ENCODE peak calls at places on chromosomes 16 and 17, in seven cellular contexts. C is heart left ventricle; R is left ventricle myocardium inferior; S is breast epithelium; T is CD4-positive, alpha-beta memory T cell; X is HepG2; Q is esophagus squamous epithelium. Y is an unnamed sample.

GRCh38 chr16:46757339-46758050 is 9.4 kb upstream of the MYLK3 start:
- DNase-seq in S (no peak), C (peak; percentile 87), T (no peak), Q (no peak), R (peak; percentile 84), X (no peak), Y (no peak)

GRCh38 chr17:59516451-59516850 is 49.0 kb upstream of the DHX40 start:
- DNase-seq in R (no peak), X (no peak), T (no peak), Q (no peak), S (no peak), C (no peak), Y (no peak)

GRCh38 chr17:30513346-30513745 is 36.1 kb downstream of the GOSR1 start:
- DNase-seq in C (no peak), Q (no peak), T (no peak), R (no peak), S (no peak), X (no peak), Y (no peak)

GRCh38 chr16:50613281-50613991 is 65.2 kb downstream of the NKD1 start:
- DNase-seq in T (no peak), Q (no peak), R (no peak), X (no peak), C (peak; percentile 51), S (no peak), Y (no peak)

GRCh38 chr16:68737046-68737729 is at the start of gene CDH1:
- DNase-seq in X (no peak), T (no peak), R (no peak), C (no peak), S (peak; percentile 94), Q (no peak), Y (no peak)

GRCh38 chr16:64428463-64428862 is 693.4 kb downstream of the CDH11 start:
- DNase-seq in Q (no peak), T (no peak), X (no peak), R (no peak), S (no peak), C (no peak), Y (peak; percentile 65)

GRCh38 chr17:80605326-80606066 is 60.9 kb downstream of the RPTOR start:
- DNase-seq in X (peak; percentile 50), R (no peak), Q (no peak), C (no peak), T (peak; percentile 69), S (no peak), Y (no peak)

GRCh38 chr16:84199097-84199496 is 8.1 kb downstream of the ADAD2 start:
- DNase-seq in T (no peak), R (no peak), X (no peak), C (no peak), S (no peak), Q (no peak), Y (no peak)

GRCh38 chr17:67452681-67453554 is 75.8 kb downstream of the PITPNC1 start:
- DNase-seq in Q (no peak), T (peak; percentile 63), X (no peak), S (no peak), R (no peak), C (no peak), Y (no peak)

GRCh38 chr17:63282455-63282854 is 163.7 kb downstream of the CYB561 start:
- DNase-seq in C (no peak), Q (no peak), S (no peak), T (no peak), X (no peak), R (no peak), Y (no peak)

GRCh38 chr17:49727353-49727752 is 19.6 kb upstream of the SLC35B1 start:
- DNase-seq in Q (no peak), S (no peak), T (no peak), C (no peak), X (no peak), R (no peak), Y (peak; percentile 56)

GRCh38 chr17:67440311-67441051 is 63.4 kb downstream of the PITPNC1 start:
- DNase-seq in S (no peak), T (no peak), X (no peak), Q (no peak), C (no peak), R (no peak), Y (no peak)

GRCh38 chr16:1034230-1035065 is 38.1 kb upstream of the SSTR5 start:
- DNase-seq in Q (no peak), X (no peak), C (no peak), T (no peak), R (no peak), S (no peak), Y (no peak)

GRCh38 chr17:76385892-76386786 is 1.7 kb downstream of the SPHK1 start:
- DNase-seq in S (peak; percentile 60), C (peak; percentile 81), T (peak; percentile 83), X (peak; percentile 85), Q (no peak), R (peak; percentile 81), Y (no peak)
- H3K4me3 ChIP-seq in S (peak overlapping the region; percentile 66), C (peak overlapping the region; percentile 67), T (peak overlapping the region; percentile 23), X (peak overlapping the region; percentile 90), Q (peak overlapping the region; percentile 87), R (peak overlapping the region; percentile 75), Y (peak overlapping the region; percentile 71)

GRCh38 chr16:53502331-53503269 is at the start of gene AKTIP:
- DNase-seq in R (peak; percentile 37), X (no peak), T (peak; percentile 51), Q (no peak), C (peak; percentile 51), S (peak; percentile 79), Y (no peak)

GRCh38 chr16:53503270-53503911 is 382 bp upstream of the AKTIP start:
- DNase-seq in Q (peak; percentile 100), R (peak; percentile 100), T (peak; percentile 100), S (peak; percentile 100), X (peak; percentile 100), C (peak; percentile 100), Y (peak; percentile 100)

GRCh38 chr16:53504161-53504663 is 1.2 kb upstream of the AKTIP start:
- DNase-seq in Q (no peak), S (peak; percentile 62), R (peak; percentile 58), C (peak; percentile 67), T (peak; percentile 56), X (no peak), Y (no peak)

GRCh38 chr16:53498984-53499383 is 4.0 kb downstream of the AKTIP start:
- DNase-seq in X (no peak), T (no peak), S (no peak), Q (no peak), R (no peak), C (no peak), Y (no peak)

DNA sequence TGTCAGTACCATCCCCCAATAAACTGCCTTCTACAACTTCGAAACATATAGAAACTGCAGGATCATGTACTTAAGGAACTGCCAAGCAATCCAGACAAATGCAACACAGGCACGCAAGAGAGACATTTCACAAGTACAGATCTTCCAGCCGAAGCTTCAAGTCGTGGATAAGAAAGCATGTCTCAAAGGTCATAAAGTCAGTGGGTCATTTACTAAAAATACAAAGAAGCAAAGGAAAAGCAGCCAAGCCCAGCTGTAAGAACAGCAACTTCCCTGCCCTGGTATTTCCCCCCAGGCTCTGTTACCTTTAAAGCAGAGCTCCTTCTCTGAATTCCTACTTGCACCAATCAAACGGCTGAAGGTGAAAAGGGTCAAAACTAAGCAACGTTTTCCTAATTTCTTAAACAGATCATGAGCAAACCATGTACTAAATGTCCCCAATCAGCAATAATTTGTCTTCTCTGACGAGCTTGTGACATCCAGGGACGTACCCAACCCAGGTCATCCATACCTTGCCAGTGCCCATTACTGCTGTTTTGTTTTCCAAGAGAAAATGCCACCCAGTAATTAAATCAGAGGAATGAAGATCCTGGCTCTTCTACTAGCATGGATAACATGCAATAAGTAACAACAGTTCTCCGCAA is 1.7 kb downstream of the AKTIP start:
- DNase-seq in T (no peak), R (no peak), Q (no peak), C (no peak), S (no peak), X (no peak), Y (no peak)
- H3K4me3 ChIP-seq in T (peak overlapping the region; percentile 39), R (peak overlapping the region; percentile 90), Q (peak overlapping the region; percentile 98), C (peak overlapping the region; percentile 94), S (peak overlapping the region; percentile 86), X (peak overlapping the region; percentile 92), Y (no peak overlapping the region)

GRCh38 chr16:73048292-73049050 is 543 bp upstream of the ZFHX3 start:
- DNase-seq in T (no peak), X (peak; percentile 84), C (peak; percentile 67), Q (no peak), R (peak; percentile 78), S (no peak), Y (no peak)

GRCh38 chr16:73051216-73051615 is 3.3 kb upstream of the ZFHX3 start:
- DNase-seq in R (no peak), C (no peak), T (no peak), S (no peak), X (no peak), Q (no peak), Y (no peak)

GRCh38 chr16:73047536-73048291 is at the start of gene ZFHX3:
- DNase-seq in C (peak; percentile 72), Q (no peak), S (peak; percentile 49), T (peak; percentile 53), X (peak; percentile 76), R (peak; percentile 79), Y (no peak)

GRCh38 chr16:73050115-73051099 is 2.5 kb upstream of the ZFHX3 start:
- DNase-seq in Q (no peak), R (no peak), C (no peak), X (no peak), T (no peak), S (no peak), Y (no peak)

DNA sequence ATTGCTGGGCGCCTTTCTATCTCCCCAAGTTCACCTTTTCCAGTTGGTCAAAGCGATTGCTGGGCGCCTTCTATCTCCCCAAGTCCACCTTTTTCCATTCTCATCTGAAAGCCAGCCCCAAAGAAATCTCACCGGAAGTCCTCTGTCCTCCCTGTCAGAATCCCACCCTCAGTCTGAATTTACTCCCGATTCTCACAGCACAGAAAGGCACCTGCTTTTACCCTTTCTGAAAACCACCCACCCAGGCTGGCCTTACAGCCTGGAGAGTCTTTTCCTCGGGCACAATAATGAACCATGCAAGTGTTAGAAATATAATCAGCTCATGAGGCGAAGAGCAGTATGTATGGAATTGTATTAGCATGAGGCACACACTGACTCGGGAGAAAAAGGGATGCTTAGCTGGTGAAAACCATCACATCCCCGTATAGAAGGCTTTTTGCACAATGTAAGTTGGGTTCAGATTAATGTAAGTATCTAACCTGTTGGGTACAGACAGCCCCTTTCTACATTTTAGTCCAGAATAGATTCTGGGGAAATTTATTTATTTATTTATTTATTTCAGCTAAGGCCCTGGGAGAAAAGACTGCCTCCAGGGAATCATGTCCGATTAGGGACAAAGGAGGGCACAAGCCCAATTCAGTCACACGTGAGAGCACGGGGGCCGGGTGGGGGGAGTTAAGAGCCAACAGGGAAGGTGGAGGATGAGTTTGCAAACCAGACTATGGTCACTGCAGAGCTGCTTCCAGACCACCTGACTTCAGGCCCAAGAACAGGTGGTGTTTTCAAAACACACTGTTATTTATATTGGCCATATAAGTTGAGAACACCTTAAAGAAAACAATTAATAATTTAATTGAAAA is 1.4 kb upstream of the ZFHX3 start:
- DNase-seq in Q (no peak), C (no peak), S (no peak), R (no peak), X (no peak), T (no peak), Y (no peak)
- H3K4me3 ChIP-seq in Q (peak overlapping the region; percentile 91), C (no peak overlapping the region), S (peak overlapping the region; percentile 86), R (peak overlapping the region; percentile 94), X (peak overlapping the region; percentile 93), T (no peak overlapping the region), Y (no peak overlapping the region)

DNA sequence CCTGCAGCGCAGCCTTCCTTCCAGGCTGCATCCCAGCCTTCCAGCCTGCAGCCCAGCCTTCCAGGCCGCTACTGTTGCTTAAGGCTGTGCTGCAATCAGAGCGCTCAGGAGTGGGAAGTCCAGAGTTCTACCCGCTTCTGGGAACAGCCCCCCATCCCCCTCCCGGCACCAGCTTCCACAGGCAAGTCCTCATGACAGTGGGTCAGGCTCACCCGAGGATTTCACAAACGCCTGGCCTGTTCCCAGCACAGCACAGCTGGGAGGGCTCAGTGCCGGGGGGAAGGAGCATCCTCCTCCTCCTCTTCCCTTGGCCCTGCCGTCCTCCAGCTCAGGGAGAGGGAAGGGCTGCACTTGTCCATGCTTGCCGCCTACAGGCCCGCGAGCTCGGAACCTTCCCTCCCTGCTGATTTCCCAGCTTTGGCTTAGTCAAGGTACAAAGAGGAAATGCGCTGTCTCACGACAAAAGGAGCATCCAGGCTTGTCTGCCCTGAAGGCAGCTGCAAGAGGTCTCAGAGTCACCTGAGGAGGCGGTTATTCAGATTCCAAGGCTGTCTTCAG is 8.3 kb downstream of the SOCS3 start:
- DNase-seq in Q (no peak), C (peak; percentile 89), X (peak; percentile 63), S (peak; percentile 90), R (peak; percentile 96), T (no peak), Y (peak; percentile 99)
- H3K4me3 ChIP-seq in Q (no peak overlapping the region), C (no peak overlapping the region), X (peak overlapping the region; percentile 66), S (peak overlapping the region; percentile 71), R (no peak overlapping the region), T (no peak overlapping the region), Y (no peak overlapping the region)

Y was measured in skeletal muscle cell.